ENCODE peak calls at places on chromosomes 12 and 14, in eight cellular contexts. One of them, this sample, is unnamed.

GRCh38 chr12:47801170-47801903 is 18.4 kb downstream of the HDAC7 start:
- DNase-seq in HepG2: no peak
- DNase-seq in H1: no peak
- DNase-seq in GM23338: no peak
- DNase-seq in HCT116: no peak
- DNase-seq in GM12878: no peak
- DNase-seq in K562: no peak
- DNase-seq in endothelial cell of umbilical vein: peak; percentile 54
- DNase-seq in this sample: no peak

GRCh38 chr14:20194101-20194500 is 3.4 kb downstream of the OR11G2 start:
- DNase-seq in K562: no peak
- DNase-seq in GM12878: no peak
- DNase-seq in HepG2: no peak
- DNase-seq in H1: no peak
- DNase-seq in GM23338: no peak
- DNase-seq in endothelial cell of umbilical vein: no peak
- DNase-seq in HCT116: no peak
- DNase-seq in this sample: no peak

GRCh38 chr14:94710731-94711130 is 59.2 kb downstream of the GSC start:
- DNase-seq in K562: no peak
- DNase-seq in endothelial cell of umbilical vein: no peak
- DNase-seq in GM23338: no peak
- DNase-seq in GM12878: no peak
- DNase-seq in HepG2: no peak
- DNase-seq in H1: no peak
- DNase-seq in HCT116: no peak
- DNase-seq in this sample: no peak

GRCh38 chr14:54809767-54810166 is 92.9 kb downstream of the GCH1 start:
- DNase-seq in K562: no peak
- DNase-seq in endothelial cell of umbilical vein: no peak
- DNase-seq in HepG2: no peak
- DNase-seq in GM12878: no peak
- DNase-seq in HCT116: no peak
- DNase-seq in GM23338: no peak
- DNase-seq in H1: no peak
- DNase-seq in this sample: no peak

GRCh38 chr14:76348898-76349297 is 27.0 kb upstream of the ESRRB start:
- DNase-seq in K562: peak; percentile 7
- DNase-seq in H1: peak; percentile 47
- DNase-seq in GM23338: peak; percentile 8
- DNase-seq in HCT116: peak; percentile 74
- DNase-seq in endothelial cell of umbilical vein: peak; percentile 95
- DNase-seq in GM12878: no peak
- DNase-seq in HepG2: no peak
- DNase-seq in this sample: no peak

GRCh38 chr12:6643569-6644256 is 3.5 kb downstream of the ACRBP start:
- DNase-seq in H1: no peak
- DNase-seq in HCT116: no peak
- DNase-seq in endothelial cell of umbilical vein: no peak
- DNase-seq in GM23338: no peak
- DNase-seq in GM12878: no peak
- DNase-seq in K562: no peak
- DNase-seq in HepG2: no peak
- DNase-seq in this sample: no peak

GRCh38 chr12:6550294-6551062 is 5.4 kb downstream of the IFFO1 start:
- DNase-seq in K562: no peak
- DNase-seq in GM23338: no peak
- DNase-seq in GM12878: no peak
- DNase-seq in endothelial cell of umbilical vein: no peak
- DNase-seq in H1: no peak
- DNase-seq in HepG2: no peak
- DNase-seq in HCT116: no peak
- DNase-seq in this sample: no peak

GRCh38 chr12:66903782-66904396 is 225.0 kb upstream of the GRIP1 start:
- DNase-seq in HCT116: no peak
- DNase-seq in H1: no peak
- DNase-seq in HepG2: no peak
- DNase-seq in GM23338: no peak
- DNase-seq in GM12878: no peak
- DNase-seq in K562: no peak
- DNase-seq in endothelial cell of umbilical vein: no peak
- DNase-seq in this sample: no peak

GRCh38 chr14:100476012-100476822 is 111.0 kb downstream of the BEGAIN start:
- DNase-seq in GM12878: no peak
- DNase-seq in endothelial cell of umbilical vein: no peak
- DNase-seq in H1: no peak
- DNase-seq in GM23338: no peak
- DNase-seq in HCT116: peak; percentile 94
- DNase-seq in K562: peak; percentile 10
- DNase-seq in HepG2: peak; percentile 95
- DNase-seq in this sample: no peak

GRCh38 chr12:31759621-31760459 is 31.0 kb upstream of the AMN1 start:
- DNase-seq in GM12878: no peak
- DNase-seq in HCT116: no peak
- DNase-seq in H1: no peak
- DNase-seq in HepG2: no peak
- DNase-seq in GM23338: no peak
- DNase-seq in endothelial cell of umbilical vein: no peak
- DNase-seq in K562: no peak
- DNase-seq in this sample: no peak

GRCh38 chr12:53213348-53213747 is 6.3 kb upstream of the ITGB7 start:
- DNase-seq in H1: no peak
- DNase-seq in GM12878: no peak
- DNase-seq in HCT116: no peak
- DNase-seq in K562: peak; percentile 85
- DNase-seq in GM23338: peak; percentile 92
- DNase-seq in HepG2: peak; percentile 59
- DNase-seq in endothelial cell of umbilical vein: peak; percentile 69
- DNase-seq in this sample: no peak

GRCh38 chr14:89027097-89027740 is 202.8 kb downstream of the TTC8 start:
- DNase-seq in endothelial cell of umbilical vein: peak; percentile 25
- DNase-seq in HCT116: peak; percentile 13
- DNase-seq in GM23338: peak; percentile 80
- DNase-seq in GM12878: no peak
- DNase-seq in HepG2: peak; percentile 21
- DNase-seq in K562: peak; percentile 72
- DNase-seq in H1: no peak
- DNase-seq in this sample: no peak

GRCh38 chr14:38948171-38948570 is 154.9 kb downstream of the SEC23A start:
- DNase-seq in GM12878: no peak
- DNase-seq in HepG2: no peak
- DNase-seq in GM23338: no peak
- DNase-seq in H1: no peak
- DNase-seq in K562: no peak
- DNase-seq in endothelial cell of umbilical vein: no peak
- DNase-seq in HCT116: no peak
- DNase-seq in this sample: no peak

GRCh38 chr12:49673446-49674317 is 33.5 kb downstream of the FMNL3 start:
- DNase-seq in K562: peak; percentile 88
- DNase-seq in endothelial cell of umbilical vein: peak; percentile 98
- DNase-seq in HepG2: peak; percentile 47
- DNase-seq in GM23338: peak; percentile 79
- DNase-seq in H1: no peak
- DNase-seq in GM12878: no peak
- DNase-seq in HCT116: no peak
- DNase-seq in this sample: no peak

GRCh38 chr12:78120866-78121590 is 290.3 kb downstream of the NAV3 start:
- DNase-seq in GM23338: no peak
- DNase-seq in HCT116: peak; percentile 33
- DNase-seq in K562: no peak
- DNase-seq in H1: no peak
- DNase-seq in endothelial cell of umbilical vein: peak; percentile 49
- DNase-seq in HepG2: no peak
- DNase-seq in GM12878: no peak
- DNase-seq in this sample: peak; percentile 66

GRCh38 chr12:131456301-131457027 is 254.4 kb upstream of the SFSWAP start:
- DNase-seq in HepG2: no peak
- DNase-seq in H1: no peak
- DNase-seq in GM23338: no peak
- DNase-seq in GM12878: no peak
- DNase-seq in HCT116: no peak
- DNase-seq in endothelial cell of umbilical vein: no peak
- DNase-seq in K562: no peak
- DNase-seq in this sample: no peak

GRCh38 chr12:131457028-131457310 is 253.9 kb upstream of the SFSWAP start:
- DNase-seq in endothelial cell of umbilical vein: no peak
- DNase-seq in HepG2: no peak
- DNase-seq in GM12878: no peak
- DNase-seq in GM23338: no peak
- DNase-seq in H1: no peak
- DNase-seq in HCT116: no peak
- DNase-seq in K562: no peak
- DNase-seq in this sample: no peak

GRCh38 chr12:131454418-131455217 is 256.3 kb upstream of the SFSWAP start:
- DNase-seq in endothelial cell of umbilical vein: no peak
- DNase-seq in HCT116: peak; percentile 76
- DNase-seq in K562: peak; percentile 73
- DNase-seq in GM23338: peak; percentile 83
- DNase-seq in GM12878: no peak
- DNase-seq in HepG2: peak; percentile 60
- DNase-seq in H1: peak; percentile 63
- DNase-seq in this sample: no peak

GRCh38 chr12:131455218-131455506 is 255.7 kb upstream of the SFSWAP start:
- DNase-seq in K562: no peak
- DNase-seq in GM12878: no peak
- DNase-seq in H1: no peak
- DNase-seq in GM23338: no peak
- DNase-seq in HepG2: no peak
- DNase-seq in endothelial cell of umbilical vein: no peak
- DNase-seq in HCT116: no peak
- DNase-seq in this sample: no peak

DNA sequence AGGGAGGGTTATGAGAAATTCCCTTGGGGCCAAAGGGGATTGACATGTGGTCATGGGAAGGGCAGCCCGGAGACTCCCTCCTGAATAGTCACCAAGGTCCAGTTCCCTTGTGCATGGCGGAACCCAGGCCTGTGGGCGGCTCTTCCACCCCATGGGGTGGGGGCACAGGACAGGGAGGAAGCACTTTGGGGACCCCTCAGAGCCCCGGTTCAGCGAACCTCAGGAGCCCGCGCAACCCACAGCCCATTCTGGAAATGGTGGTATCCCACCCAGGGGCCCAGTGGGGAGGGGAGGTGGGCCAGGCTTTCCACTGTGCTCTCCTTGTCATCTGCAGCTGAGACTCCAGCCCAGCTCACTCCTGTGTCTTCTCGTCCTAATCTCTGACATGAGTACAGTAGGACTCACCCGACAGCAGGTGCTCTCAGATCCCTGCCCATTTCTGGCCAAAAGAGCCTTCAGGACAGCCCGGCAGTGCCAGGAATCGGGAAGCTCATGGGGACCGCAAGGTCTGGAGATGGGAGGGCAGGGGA is 255.2 kb upstream of the SFSWAP start:
- DNase-seq in H1: no peak
- DNase-seq in K562: no peak
- DNase-seq in GM12878: no peak
- DNase-seq in endothelial cell of umbilical vein: no peak
- DNase-seq in HCT116: no peak
- DNase-seq in HepG2: no peak
- DNase-seq in GM23338: no peak
- DNase-seq in this sample: no peak
- TF ChIP-seq EZH2 in H1: no peak
- TF ChIP-seq EZH2 in K562: no peak
- TF ChIP-seq EZH2 in GM12878: no peak
- TF ChIP-seq EZH2 in endothelial cell of umbilical vein: no peak
- TF ChIP-seq EZH2 in HCT116: no peak
- TF ChIP-seq EZH2 in HepG2: no peak
- TF ChIP-seq EZH2 in GM23338: no peak
- TF ChIP-seq EZH2 in this sample: no peak

DNA sequence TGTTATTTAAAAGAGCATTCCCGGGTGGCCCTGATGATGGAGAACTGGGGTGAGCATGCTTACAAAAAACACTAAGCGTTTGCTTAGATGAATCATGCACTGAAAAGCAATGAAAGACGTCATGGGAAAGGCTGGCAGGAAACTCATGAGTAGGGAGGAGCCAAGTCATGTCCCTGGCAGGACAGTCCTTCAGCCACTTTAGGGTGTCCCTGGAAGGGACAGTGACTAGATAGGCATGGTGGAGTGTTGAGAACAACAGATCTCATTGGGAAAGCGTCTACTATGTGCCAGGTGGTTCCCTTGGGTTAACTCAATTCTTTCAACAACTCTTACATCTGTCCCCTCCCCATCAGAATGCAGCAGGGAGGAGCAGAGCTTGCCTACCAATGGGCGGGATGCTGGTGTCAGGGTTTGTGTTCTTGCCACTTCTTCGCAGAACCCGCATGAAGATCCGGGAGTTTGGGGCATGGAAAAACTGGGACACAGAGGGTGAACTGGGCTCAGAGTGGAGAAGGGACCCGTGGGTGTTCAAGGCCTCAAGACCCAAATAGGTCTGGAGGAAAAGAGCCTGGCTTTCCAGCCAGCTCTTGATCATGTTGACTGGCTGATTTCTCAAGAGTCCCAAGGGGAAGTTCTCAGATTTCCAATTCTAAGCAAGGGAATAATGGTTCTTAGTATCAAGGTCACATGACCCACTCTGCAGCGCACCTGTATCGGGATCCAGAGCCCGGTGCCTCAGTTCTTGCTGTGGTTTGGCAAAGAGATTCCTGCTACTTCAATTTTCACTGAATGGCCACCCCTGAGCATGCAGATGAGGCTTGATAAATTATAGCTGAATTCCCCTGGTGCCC is 653.9 kb upstream of the TBX3 start:
- DNase-seq in GM23338: peak; percentile 31
- DNase-seq in HCT116: peak; percentile 39
- DNase-seq in K562: no peak
- DNase-seq in endothelial cell of umbilical vein: peak; percentile 8
- DNase-seq in GM12878: no peak
- DNase-seq in HepG2: peak; percentile 34
- DNase-seq in H1: no peak
- DNase-seq in this sample: no peak
- TF ChIP-seq POLR2AphosphoS5 in GM23338: no peak
- TF ChIP-seq POLR2AphosphoS5 in HCT116: no peak
- TF ChIP-seq POLR2AphosphoS5 in K562: no peak
- TF ChIP-seq POLR2AphosphoS5 in endothelial cell of umbilical vein: no peak
- TF ChIP-seq POLR2AphosphoS5 in GM12878: no peak
- TF ChIP-seq POLR2AphosphoS5 in HepG2: no peak
- TF ChIP-seq POLR2AphosphoS5 in H1: no peak
- TF ChIP-seq POLR2AphosphoS5 in this sample: no peak

DNA sequence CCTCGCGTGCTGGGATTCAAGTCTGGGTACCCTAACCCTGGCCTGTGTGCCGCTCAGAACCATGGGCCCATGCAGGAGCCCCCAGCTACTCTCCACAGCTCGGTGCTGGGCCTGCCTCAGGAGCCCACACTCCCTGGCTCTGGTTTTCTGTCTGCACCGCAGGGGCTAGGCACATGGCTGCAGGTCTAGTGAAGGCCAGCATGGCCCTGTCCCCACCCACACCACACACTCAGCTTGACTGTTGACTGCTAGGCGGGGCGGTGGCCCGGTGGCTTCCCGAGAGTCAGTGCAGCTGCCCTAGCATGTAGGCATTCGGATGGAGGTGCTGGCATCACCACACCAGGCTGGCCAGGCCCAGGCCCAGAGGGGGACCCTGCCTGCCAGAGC is 7.9 kb downstream of the INF2 start:
- DNase-seq in GM23338: no peak
- DNase-seq in H1: no peak
- DNase-seq in HCT116: no peak
- DNase-seq in HepG2: no peak
- DNase-seq in GM12878: no peak
- DNase-seq in K562: no peak
- DNase-seq in endothelial cell of umbilical vein: no peak
- DNase-seq in this sample: no peak
- H3K4me3 ChIP-seq in GM23338: no peak overlapping the region
- H3K4me3 ChIP-seq in H1: no peak overlapping the region
- H3K4me3 ChIP-seq in HCT116: no peak overlapping the region
- H3K4me3 ChIP-seq in HepG2: no peak overlapping the region
- H3K4me3 ChIP-seq in GM12878: no peak overlapping the region
- H3K4me3 ChIP-seq in K562: no peak overlapping the region
- H3K4me3 ChIP-seq in endothelial cell of umbilical vein: no peak overlapping the region
- H3K4me3 ChIP-seq in this sample: no peak overlapping the region

GRCh38 chr12:132489602-132490239 is at the start of gene FBRSL1:
- DNase-seq in endothelial cell of umbilical vein: peak; percentile 76
- DNase-seq in GM23338: peak; percentile 96
- DNase-seq in K562: peak; percentile 99
- DNase-seq in H1: peak; percentile 46
- DNase-seq in HepG2: peak; percentile 72
- DNase-seq in GM12878: no peak
- DNase-seq in HCT116: peak; percentile 49
- DNase-seq in this sample: no peak
- TF ChIP-seq EZH2 in endothelial cell of umbilical vein: no peak
- TF ChIP-seq EZH2 in GM23338: no peak
- TF ChIP-seq EZH2 in K562: no peak
- TF ChIP-seq EZH2 in H1: no peak
- TF ChIP-seq EZH2 in HepG2: no peak
- TF ChIP-seq EZH2 in GM12878: no peak
- TF ChIP-seq EZH2 in HCT116: no peak
- TF ChIP-seq EZH2 in this sample: no peak